ENCODE peak calls at places on chromosomes 7 and 10, in eight cellular contexts. F, N, Q, M, Y, O, W and S are unnamed samples.

GRCh38 chr10:102267748-102268147 is 22.4 kb downstream of the GBF1 start:
- DNase-seq in N (no peak), Q (no peak), W (no peak), F (no peak), Y (no peak), O (no peak), M (no peak), S (no peak)

GRCh38 chr7:134888141-134888740 is 98.1 kb upstream of the AGBL3 start:
- DNase-seq in W (no peak), F (no peak), Q (no peak), N (peak), Y (no peak), M (no peak), O (no peak), S (no peak)

GRCh38 chr7:30965883-30966282 is 2.1 kb downstream of the GHRHR start:
- DNase-seq in M (no peak), W (no peak), F (no peak), O (no peak), N (no peak), Y (no peak), Q (no peak), S (no peak)

GRCh38 chr10:132163278-132163765 is 23.4 kb upstream of the DPYSL4 start:
- DNase-seq in Y (no peak), F (no peak), W (peak), M (peak), N (no peak), O (no peak), Q (no peak), S (no peak)

GRCh38 chr10:117743517-117743916 is 201.0 kb downstream of the EMX2 start:
- DNase-seq in N (no peak), Y (no peak), F (no peak), Q (no peak), O (peak), M (no peak), W (no peak), S (no peak)

GRCh38 chr7:50312176-50312575 is 7.7 kb downstream of the IKZF1 start:
- DNase-seq in F (no peak), N (no peak), W (no peak), Q (no peak), M (no peak), Y (no peak), O (no peak), S (no peak)

GRCh38 chr7:122307228-122307619 is 2.7 kb upstream of the FEZF1 start:
- DNase-seq in F (no peak), O (peak), M (no peak), W (peak), Q (no peak), N (no peak), Y (no peak), S (no peak)

GRCh38 chr10:107994621-107995274 is 830.2 kb upstream of the SORCS1 start:
- DNase-seq in W (no peak), O (no peak), F (no peak), Y (no peak), M (no peak), Q (no peak), N (no peak), S (no peak)

GRCh38 chr7:144407266-144407931 is 3.9 kb upstream of the NOBOX start:
- DNase-seq in F (no peak), W (no peak), Q (no peak), N (no peak), M (no peak), Y (no peak), O (no peak), S (no peak)

GRCh38 chr10:98172495-98172894 is 38.0 kb downstream of the R3HCC1L start:
- DNase-seq in N (no peak), Q (no peak), M (no peak), O (peak), W (no peak), Y (no peak), F (no peak), S (no peak)

GRCh38 chr7:74092321-74092963 is 8.8 kb downstream of the LIMK1 start:
- DNase-seq in N (no peak), W (peak), M (no peak), F (no peak), O (peak), Y (no peak), Q (no peak), S (peak)

GRCh38 chr10:72292223-72292691 is 18.5 kb downstream of the DDIT4 start:
- DNase-seq in N (peak), F (no peak), O (no peak), W (no peak), M (peak), Y (no peak), Q (no peak), S (no peak)